ENCODE peak calls at places on chromosomes 11 and 22, in four cellular contexts. E is GM04504; J is LoVo; B is effector CD4-positive, alpha-beta T cell. M is an unnamed sample.
A peak's percentile ranks its signal among the peaks of the same experiment; 100 is the strongest.

GRCh38 chr11:126392638-126393023 is 37.1 kb downstream of the ST3GAL4 start:
- DNase-seq in E (no peak), J (no peak), B (no peak), M (no peak)

GRCh38 chr11:64529559-64530520 is 61.2 kb upstream of the SLC22A12 start:
- DNase-seq in E (no peak), J (no peak), B (no peak), M (no peak)

GRCh38 chr11:85848556-85848955 is 6.6 kb upstream of the CCDC83 start:
- DNase-seq in E (no peak), J (no peak), B (no peak), M (no peak)

GRCh38 chr22:39880722-39881121 is 12.8 kb downstream of the ENTHD1 start:
- DNase-seq in E (no peak), J (no peak), B (no peak), M (no peak)

GRCh38 chr11:123174196-123175183 is 20.6 kb downstream of the CLMP start:
- DNase-seq in E (peak; percentile 98), J (no peak), B (no peak), M (peak; percentile 85)

GRCh38 chr11:31802609-31802989 is 8.5 kb downstream of the PAX6 start:
- DNase-seq in E (no peak), J (no peak), B (no peak), M (no peak)

GRCh38 chr22:27985323-27986275 is 66.5 kb upstream of the PITPNB start:
- DNase-seq in E (no peak), J (no peak), B (no peak), M (no peak)

GRCh38 chr11:71266114-71266833 is 13.9 kb upstream of the SHANK2 start:
- DNase-seq in E (no peak), J (no peak), B (no peak), M (no peak)

GRCh38 chr11:107844041-107844440 is 14.5 kb downstream of the SLC35F2 start:
- DNase-seq in E (no peak), J (no peak), B (no peak), M (no peak)

GRCh38 chr11:5818245-5818865 is 9.6 kb downstream of the OR52N2 start:
- DNase-seq in E (no peak), J (no peak), B (no peak), M (no peak)

GRCh38 chr11:61279934-61280656 is 15.0 kb downstream of the VWCE start:
- DNase-seq in E (no peak), J (no peak), B (no peak), M (no peak)